ENCODE peak calls at places on chromosome 2, in eight cellular contexts. X is heart right ventricle; E is effector memory CD4-positive, alpha-beta T cell; J is tibial artery; Z is mammary epithelial cell; K is mesenchymal stem cell; I is mesendoderm; T is iPS DF 6.9. C is an unnamed sample.

GRCh38 chr2:74560591-74560990 is 6.1 kb downstream of the DOK1 start:
- DNase-seq in J (no peak), X (no peak), K (no peak), T (no peak), I (peak; percentile 22), Z (peak; percentile 69), E (no peak), C (no peak)

GRCh38 chr2:19114754-19115231 is 243.6 kb downstream of the OSR1 start:
- DNase-seq in E (no peak), X (no peak), I (no peak), K (peak; percentile 31), T (no peak), Z (peak; percentile 48), J (no peak), C (no peak)

GRCh38 chr2:84970266-84970955 is 550 bp upstream of the KCMF1 start:
- DNase-seq in J (peak; percentile 77), I (peak; percentile 86), X (peak; percentile 55), K (peak; percentile 65), Z (peak; percentile 61), T (no peak), E (peak; percentile 41), C (peak; percentile 83)

GRCh38 chr2:38156262-38156835 is 80.4 kb upstream of the CYP1B1 start:
- DNase-seq in J (no peak), X (no peak), T (no peak), Z (no peak), E (no peak), K (no peak), I (no peak), C (no peak)

GRCh38 chr2:196131384-196131861 is 40.0 kb downstream of the STK17B start:
- DNase-seq in Z (peak; percentile 35), I (peak; percentile 79), J (no peak), E (peak; percentile 37), T (peak; percentile 47), X (peak; percentile 16), K (no peak), C (no peak)

GRCh38 chr2:197803033-197803444 is 1.4 kb upstream of the PLCL1 start:
- DNase-seq in I (peak; percentile 68), J (no peak), K (peak; percentile 65), Z (peak; percentile 13), T (no peak), X (peak; percentile 43), E (no peak), C (no peak)

GRCh38 chr2:202624133-202624532 is 10.6 kb upstream of the FAM117B start:
- DNase-seq in X (no peak), Z (no peak), T (no peak), J (no peak), I (no peak), K (no peak), E (no peak), C (no peak)

GRCh38 chr2:72629062-72629461 is 196.8 kb downstream of the EXOC6B start:
- DNase-seq in X (no peak), J (no peak), K (peak; percentile 10), I (no peak), T (no peak), E (no peak), Z (no peak), C (no peak)

GRCh38 chr2:191166111-191166755 is 15.4 kb upstream of the STAT4 start:
- DNase-seq in K (peak; percentile 80), J (no peak), E (no peak), X (no peak), Z (peak; percentile 81), T (no peak), I (no peak), C (no peak)

GRCh38 chr2:27832396-27832795 is 57.8 kb downstream of the RBKS start:
- DNase-seq in E (no peak), K (peak; percentile 30), J (no peak), T (no peak), X (no peak), Z (peak; percentile 57), I (no peak), C (no peak)

GRCh38 chr2:46657042-46657504 is 177.7 kb downstream of the TMEM247 start:
- DNase-seq in J (peak; percentile 67), T (peak; percentile 29), I (peak; percentile 66), Z (peak; percentile 25), E (no peak), X (no peak), K (peak; percentile 83), C (no peak)

GRCh38 chr2:44598731-44599529 is 237.2 kb downstream of the CAMKMT start:
- DNase-seq in I (no peak), J (no peak), K (no peak), Z (peak; percentile 36), X (no peak), T (no peak), E (no peak), C (no peak)

GRCh38 chr2:59015027-59015426 is 773.9 kb upstream of the FANCL start:
- DNase-seq in Z (no peak), J (no peak), X (no peak), I (no peak), E (no peak), T (no peak), K (no peak), C (peak; percentile 28)

GRCh38 chr2:71100195-71100964 is 29.6 kb downstream of the MCEE start:
- DNase-seq in I (peak; percentile 72), X (peak; percentile 19), Z (peak; percentile 48), T (no peak), E (peak; percentile 15), K (peak; percentile 62), J (no peak), C (peak; percentile 67)

GRCh38 chr2:240741091-240741490 is 49.4 kb downstream of the AQP12A start:
- DNase-seq in E (no peak), I (no peak), J (no peak), K (no peak), T (no peak), X (no peak), Z (no peak), C (no peak)

GRCh38 chr2:64837925-64838641 is 151.1 kb upstream of the SLC1A4 start:
- DNase-seq in I (no peak), E (no peak), J (peak; percentile 68), X (peak; percentile 21), T (no peak), K (no peak), Z (peak; percentile 89), C (no peak)

GRCh38 chr2:42372801-42373200 is 11.8 kb upstream of the COX7A2L start:
- DNase-seq in I (no peak), J (no peak), E (no peak), X (no peak), Z (no peak), K (no peak), T (no peak), C (no peak)

GRCh38 chr2:116809074-116809473 is 1005.4 kb upstream of the DDX18 start:
- DNase-seq in X (no peak), T (no peak), E (no peak), I (no peak), K (peak; percentile 13), J (no peak), Z (no peak), C (no peak)

GRCh38 chr2:48423376-48423775 is 106.6 kb upstream of the STON1 start:
- DNase-seq in I (peak; percentile 27), X (no peak), K (peak; percentile 89), J (no peak), T (no peak), Z (peak; percentile 88), E (no peak), C (no peak)

DNA sequence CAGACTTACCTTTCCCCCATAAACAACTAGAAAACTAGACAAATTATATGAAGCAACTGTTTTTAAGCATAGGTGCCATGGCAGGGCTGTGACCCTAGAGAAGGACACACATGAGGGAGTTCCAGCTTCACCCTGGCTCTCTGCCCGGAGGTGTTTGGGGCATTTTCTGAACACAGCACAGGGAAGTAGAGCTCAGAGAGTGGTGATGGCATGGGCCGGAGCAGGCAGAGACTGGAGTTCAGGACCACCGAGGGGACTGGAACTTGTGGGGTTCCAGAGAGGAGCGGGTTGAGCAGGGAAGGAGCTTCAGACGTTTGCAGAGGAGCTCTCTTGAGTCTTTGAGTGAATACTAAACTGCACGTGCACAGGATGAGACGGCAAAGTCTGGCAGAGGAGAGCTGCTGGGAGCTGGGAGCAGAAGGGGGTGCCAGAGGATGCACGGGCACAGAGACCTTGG is 26.5 kb upstream of the KLF11 start:
- DNase-seq in Z (no peak), E (no peak), T (no peak), X (no peak), I (no peak), K (no peak), J (peak; percentile 54), C (no peak)
- H3K27ac ChIP-seq in Z (no peak overlapping the region), E (no peak overlapping the region), T (no peak overlapping the region), X (no peak overlapping the region), I (no peak overlapping the region), K (no peak overlapping the region), J (no peak overlapping the region), C (no peak overlapping the region)

DNA sequence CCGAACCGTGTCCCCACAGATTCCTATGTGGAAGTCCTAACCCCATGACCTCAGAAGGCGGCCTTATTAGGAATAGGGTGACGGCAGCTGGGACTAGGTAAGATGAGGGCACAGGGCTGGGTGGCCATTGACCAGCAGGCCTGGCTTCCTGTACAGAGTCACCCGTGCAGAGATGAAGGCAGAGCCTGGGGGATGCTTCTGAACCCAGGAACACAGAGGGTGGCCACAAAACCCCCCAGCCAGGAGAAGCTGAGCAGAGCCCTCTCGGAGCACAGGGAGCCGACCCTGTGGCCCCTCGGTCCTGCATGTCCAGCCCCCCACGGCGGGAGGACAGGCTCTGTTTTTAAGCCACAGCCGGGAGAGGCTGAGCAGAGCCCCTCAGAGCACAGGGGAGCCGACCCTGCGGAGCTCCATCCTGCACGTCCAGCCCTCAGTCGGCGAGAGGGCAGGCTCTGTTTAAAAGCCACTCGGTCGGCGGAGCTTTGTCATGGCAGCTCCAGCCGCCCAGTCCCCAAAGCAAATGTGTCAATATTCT is 2.7 kb downstream of the PDCD1 start:
- DNase-seq in T (no peak), J (no peak), E (no peak), Z (no peak), I (no peak), K (no peak), X (no peak), C (peak; percentile 50)
- H3K27ac ChIP-seq in T (no peak overlapping the region), J (no peak overlapping the region), E (no peak overlapping the region), Z (no peak overlapping the region), I (no peak overlapping the region), K (no peak overlapping the region), X (no peak overlapping the region), C (no peak overlapping the region)

GRCh38 chr2:241895427-241895731 is 25.9 kb downstream of the RTP5 start:
- DNase-seq in E (no peak), K (no peak), I (no peak), Z (no peak), X (no peak), J (no peak), T (no peak), C (no peak)
- H3K27ac ChIP-seq in E (no peak overlapping the region), K (no peak overlapping the region), I (no peak overlapping the region), Z (no peak overlapping the region), X (no peak overlapping the region), J (no peak overlapping the region), T (no peak overlapping the region), C (peak overlapping the region; percentile 85)

DNA sequence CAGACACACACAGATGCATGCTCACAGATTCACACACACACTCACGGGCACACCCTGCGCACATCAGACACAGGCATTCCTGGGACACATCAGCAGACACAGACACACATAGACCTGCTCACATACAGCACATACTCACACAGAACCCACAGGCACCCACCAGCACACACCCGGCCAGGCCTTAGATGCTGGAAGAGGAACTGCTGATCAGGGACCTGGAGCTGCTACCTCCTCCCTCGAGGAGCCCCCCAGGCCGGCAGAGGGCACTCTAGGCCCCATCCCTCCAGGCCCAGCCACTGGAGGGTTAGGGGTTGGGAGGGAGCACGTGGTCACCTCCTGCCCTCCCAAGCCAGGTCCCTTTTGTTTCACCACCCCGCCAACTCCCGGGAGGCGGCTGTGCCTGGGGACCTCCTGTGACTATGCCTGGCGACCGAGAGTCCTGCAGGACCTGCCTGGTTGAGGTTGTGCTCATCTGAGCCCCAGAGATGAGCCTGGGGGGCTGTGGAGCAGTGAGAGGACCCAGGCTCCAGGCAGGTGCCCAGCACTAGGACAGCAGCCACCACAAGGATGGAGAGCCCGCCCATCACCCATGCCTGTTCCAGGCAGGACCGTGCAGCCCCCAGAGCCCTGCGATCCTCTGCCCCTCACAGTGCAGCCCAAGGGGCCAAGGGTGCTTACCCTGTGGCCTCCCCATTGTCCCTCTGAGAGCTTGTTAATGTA is 21.0 kb upstream of the PTMA start:
- DNase-seq in I (peak; percentile 94), J (no peak), T (peak; percentile 87), Z (no peak), E (peak; percentile 24), K (peak; percentile 45), X (peak; percentile 60), C (peak; percentile 84)
- H3K27ac ChIP-seq in I (no peak overlapping the region), J (no peak overlapping the region), T (no peak overlapping the region), Z (no peak overlapping the region), E (no peak overlapping the region), K (no peak overlapping the region), X (no peak overlapping the region), C (no peak overlapping the region)